ENCODE peak calls at places on chromosomes 1 and 21, in four cellular contexts. E is K562, J is GM12878, M is HepG2. V is an unnamed sample.

GRCh38 chr1:151494741-151495281 is 16.4 kb upstream of the CGN start:
- DNase-seq in E (no peak), J (no peak), M (peak), V (no peak)

GRCh38 chr1:212774584-212774983 is 17.0 kb downstream of the NSL1 start:
- DNase-seq in E (no peak), M (no peak), J (no peak), V (no peak)

GRCh38 chr1:16442941-16443340 is 2.4 kb downstream of the NECAP2 start:
- DNase-seq in E (peak), J (no peak), M (no peak), V (no peak)

GRCh38 chr1:1358433-1359201 is at the start of gene MXRA8:
- DNase-seq in E (peak), M (peak), J (no peak), V (no peak)

GRCh38 chr1:200673952-200674823 is 4.5 kb upstream of the DDX59 start:
- DNase-seq in M (no peak), J (no peak), E (no peak), V (no peak)

GRCh38 chr21:41219498-41220207 is 51.7 kb downstream of the BACE2 start:
- DNase-seq in E (no peak), M (no peak), J (no peak), V (no peak)

GRCh38 chr1:231666220-231666956 is 39.8 kb downstream of the DISC1 start:
- DNase-seq in M (no peak), J (no peak), E (no peak), V (no peak)

GRCh38 chr1:195733826-195734225 is 874.4 kb downstream of the KCNT2 start:
- DNase-seq in J (no peak), M (peak), E (peak), V (peak)

GRCh38 chr1:192707978-192708547 is 72.1 kb downstream of the RGS13 start:
- DNase-seq in M (peak), E (no peak), J (no peak), V (no peak)

GRCh38 chr1:209048961-209049669 is 534.4 kb upstream of the CAMK1G start:
- DNase-seq in J (no peak), E (no peak), M (no peak), V (no peak)

GRCh38 chr1:118151312-118151937 is 33.6 kb downstream of the SPAG17 start:
- DNase-seq in J (peak), E (peak), M (peak), V (peak)

GRCh38 chr1:114737314-114737713 is 20.5 kb downstream of the CSDE1 start:
- DNase-seq in J (no peak), E (no peak), M (no peak), V (no peak)

GRCh38 chr1:14869197-14869596 is 270.7 kb downstream of the KAZN start:
- DNase-seq in J (no peak), E (no peak), M (no peak), V (no peak)

GRCh38 chr1:56676571-56677035 is 31.5 kb downstream of the PRKAA2 start:
- DNase-seq in J (no peak), E (no peak), M (no peak), V (no peak)

GRCh38 chr1:155466617-155466972 is 96.0 kb downstream of the ASH1L start:
- DNase-seq in J (no peak), M (no peak), E (no peak), V (no peak)

GRCh38 chr21:38351176-38351959 is 94.6 kb downstream of the KCNJ15 start:
- DNase-seq in M (no peak), J (no peak), E (no peak), V (no peak)

GRCh38 chr1:204206121-204206520 is 7.7 kb downstream of the GOLT1A start:
- DNase-seq in J (no peak), E (peak), M (no peak), V (no peak)

GRCh38 chr1:227940791-227941241 is 6.9 kb downstream of the WNT9A start:
- DNase-seq in J (no peak), E (no peak), M (no peak), V (no peak)

GRCh38 chr1:197768014-197768413 is 7.3 kb downstream of the DENND1B start:
- DNase-seq in J (no peak), E (no peak), M (no peak), V (no peak)

GRCh38 chr1:222814536-222815366 is at the start of gene DISP1:
- DNase-seq in J (peak), E (peak), M (peak), V (peak)

GRCh38 chr1:75503221-75503974 is 107.5 kb downstream of the SLC44A5 start:
- DNase-seq in J (no peak), M (no peak), E (no peak), V (no peak)

DNA sequence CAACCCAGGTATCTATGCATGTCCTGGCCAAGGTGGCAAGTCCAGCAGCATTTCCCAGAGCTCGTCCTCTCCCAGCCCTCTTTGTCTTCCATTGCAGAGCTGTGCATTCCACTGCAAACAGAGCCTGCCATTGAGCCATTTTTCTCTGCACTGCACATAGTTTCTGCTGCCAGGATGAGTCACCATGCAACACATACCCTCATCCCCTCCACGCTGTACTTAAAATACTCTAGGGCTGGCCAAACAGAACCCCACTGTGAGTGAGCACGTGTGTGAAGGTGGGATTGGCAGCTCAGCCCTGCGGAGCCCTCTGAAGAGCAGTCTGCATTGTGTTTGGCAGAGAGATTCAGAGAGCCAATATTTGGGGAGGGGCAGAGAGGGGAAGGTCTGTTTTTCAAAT is 3.9 kb upstream of the ATP1B1 start:
- DNase-seq in E (no peak), M (peak), J (no peak), V (no peak)
- TF ChIP-seq ESRRA in E (no peak), M (no peak), J (no peak), V (no peak)

GRCh38 chr1:237794071-237794470 is 96.7 kb downstream of the ZP4 start:
- DNase-seq in M (no peak), E (no peak), J (no peak), V (no peak)

GRCh38 chr1:237804516-237804915 is 86.2 kb downstream of the ZP4 start:
- DNase-seq in M (no peak), E (no peak), J (no peak), V (no peak)

GRCh38 chr1:237795558-237795957 is 95.2 kb downstream of the ZP4 start:
- DNase-seq in J (no peak), E (no peak), M (no peak), V (no peak)

GRCh38 chr1:237799762-237800474 is 90.8 kb downstream of the ZP4 start:
- DNase-seq in J (peak), M (peak), E (peak), V (peak)
- TF ChIP-seq ATF2 in J (no peak), M (no peak), E (no peak), V (no peak)

GRCh38 chr1:30929135-30929889 is 20.8 kb upstream of the SDC3 start:
- DNase-seq in E (peak), M (peak), J (no peak), V (peak)
- TF ChIP-seq MAX in E (peak), M (no peak), J (no peak), V (no peak)

GRCh38 chr1:206705187-206705586 is 20.5 kb downstream of the MAPKAPK2 start:
- DNase-seq in M (no peak), J (no peak), E (no peak), V (no peak)

GRCh38 chr1:206708058-206708457 is 23.4 kb downstream of the MAPKAPK2 start:
- DNase-seq in M (peak), J (no peak), E (peak), V (no peak)

GRCh38 chr1:206705744-206706297 is 21.1 kb downstream of the MAPKAPK2 start:
- DNase-seq in J (no peak), M (no peak), E (no peak), V (no peak)

GRCh38 chr1:206706806-206707205 is 22.1 kb downstream of the MAPKAPK2 start:
- DNase-seq in J (no peak), E (no peak), M (no peak), V (no peak)

DNA sequence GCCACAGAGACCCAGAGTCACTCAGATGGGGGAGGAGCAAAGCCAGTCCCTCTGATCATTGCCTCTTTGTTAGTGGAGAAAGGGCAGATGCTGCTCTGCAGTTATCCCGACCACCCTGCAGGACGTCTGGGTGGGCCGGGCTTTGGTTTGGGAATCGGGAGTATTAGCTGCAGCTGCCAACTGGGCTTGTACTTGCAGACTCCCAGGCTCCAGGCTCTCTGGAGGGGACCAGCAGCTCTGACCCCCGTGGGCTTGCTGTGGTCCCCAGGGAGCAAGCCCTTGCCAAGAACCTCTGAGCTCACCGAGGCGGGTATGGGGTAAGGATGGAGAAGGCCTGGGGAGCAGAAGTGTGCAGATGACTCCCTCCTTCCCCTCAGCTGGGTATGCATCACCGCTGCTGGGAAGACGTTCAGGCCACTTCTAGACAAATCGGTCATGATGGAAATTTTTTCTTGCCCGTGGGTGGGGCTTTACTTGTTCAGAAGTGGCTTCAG is 21.6 kb downstream of the MAPKAPK2 start:
- DNase-seq in M (no peak), J (no peak), E (no peak), V (no peak)
- TF ChIP-seq ESRRA in M (no peak), J (no peak), E (no peak), V (no peak)

DNA sequence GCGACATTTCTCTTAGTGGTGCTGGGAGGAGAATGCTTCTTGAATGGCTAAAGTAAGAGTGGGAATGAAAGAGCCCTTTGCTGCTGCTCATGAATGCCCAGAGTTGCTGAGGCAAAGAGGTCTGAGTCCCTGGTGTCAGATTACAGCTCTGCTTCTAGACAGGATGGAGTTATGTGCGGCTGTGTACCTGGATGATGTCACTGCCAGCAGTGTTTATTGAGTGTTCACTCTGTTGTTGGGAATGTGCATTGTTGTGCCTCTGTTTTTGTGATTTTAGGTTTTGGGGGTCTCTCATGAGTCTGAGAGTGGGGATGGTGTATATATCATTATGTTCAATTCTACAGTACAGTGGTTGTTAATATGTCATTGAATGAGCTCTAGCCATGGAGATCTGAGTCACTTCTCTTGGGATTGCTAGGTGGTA is 2.7 kb downstream of the CDC14A start:
- DNase-seq in E (no peak), J (no peak), M (peak), V (no peak)
- TF ChIP-seq ATF2 in E (no peak), J (no peak), M (peak), V (no peak)